ENCODE peak calls at places on chromosomes 4 and X, in nine cellular contexts. One of them, this sample, is unnamed.

GRCh38 chrX:17500145-17500579 is 125.2 kb downstream of the NHS start:
- DNase-seq in Panc1: no peak
- DNase-seq in NCI-H2029: peak
- DNase-seq in PC-3: peak
- DNase-seq in right lobe of liver: no peak
- DNase-seq in posterior cingulate gyrus: no peak
- DNase-seq in EL: peak
- DNase-seq in KG1: no peak
- DNase-seq in amniotic stem cell: no peak
- DNase-seq in this sample: no peak

GRCh38 chr4:74536557-74536956 is 91.6 kb downstream of the AREG start:
- DNase-seq in Panc1: no peak
- DNase-seq in NCI-H2029: no peak
- DNase-seq in PC-3: peak
- DNase-seq in right lobe of liver: no peak
- DNase-seq in posterior cingulate gyrus: no peak
- DNase-seq in EL: no peak
- DNase-seq in KG1: no peak
- DNase-seq in amniotic stem cell: no peak
- DNase-seq in this sample: no peak

GRCh38 chrX:147476008-147476407 is 435.7 kb upstream of the FMR1 start:
- DNase-seq in Panc1: no peak
- DNase-seq in NCI-H2029: no peak
- DNase-seq in PC-3: peak
- DNase-seq in right lobe of liver: no peak
- DNase-seq in posterior cingulate gyrus: no peak
- DNase-seq in EL: no peak
- DNase-seq in KG1: peak
- DNase-seq in amniotic stem cell: no peak
- DNase-seq in this sample: no peak

GRCh38 chr4:110198472-110199419 is at the start of gene ELOVL6:
- DNase-seq in Panc1: no peak
- DNase-seq in NCI-H2029: peak
- DNase-seq in PC-3: peak
- DNase-seq in right lobe of liver: peak
- DNase-seq in posterior cingulate gyrus: peak
- DNase-seq in EL: peak
- DNase-seq in KG1: peak
- DNase-seq in amniotic stem cell: peak
- DNase-seq in this sample: peak

GRCh38 chr4:117481742-117482141 is 396.4 kb upstream of the TRAM1L1 start:
- DNase-seq in Panc1: no peak
- DNase-seq in NCI-H2029: no peak
- DNase-seq in PC-3: no peak
- DNase-seq in right lobe of liver: no peak
- DNase-seq in posterior cingulate gyrus: no peak
- DNase-seq in EL: no peak
- DNase-seq in KG1: no peak
- DNase-seq in amniotic stem cell: no peak
- DNase-seq in this sample: no peak

GRCh38 chr4:183099537-183100297 is 660 bp downstream of the WWC2 start:
- DNase-seq in Panc1: no peak
- DNase-seq in NCI-H2029: no peak
- DNase-seq in PC-3: peak
- DNase-seq in right lobe of liver: peak
- DNase-seq in posterior cingulate gyrus: peak
- DNase-seq in EL: peak
- DNase-seq in KG1: no peak
- DNase-seq in amniotic stem cell: no peak
- DNase-seq in this sample: peak

GRCh38 chrX:70138622-70139021 is 5.4 kb downstream of the IGBP1 start:
- DNase-seq in Panc1: no peak
- DNase-seq in NCI-H2029: no peak
- DNase-seq in PC-3: peak
- DNase-seq in right lobe of liver: no peak
- DNase-seq in posterior cingulate gyrus: no peak
- DNase-seq in EL: no peak
- DNase-seq in KG1: no peak
- DNase-seq in amniotic stem cell: no peak
- DNase-seq in this sample: no peak

GRCh38 chr4:76590847-76591281 is 155.8 kb downstream of the SHROOM3 start:
- DNase-seq in Panc1: no peak
- DNase-seq in NCI-H2029: no peak
- DNase-seq in PC-3: no peak
- DNase-seq in right lobe of liver: no peak
- DNase-seq in posterior cingulate gyrus: no peak
- DNase-seq in EL: peak
- DNase-seq in KG1: no peak
- DNase-seq in amniotic stem cell: peak
- DNase-seq in this sample: no peak

GRCh38 chrX:10486373-10486772 is 134.0 kb downstream of the MID1 start:
- DNase-seq in Panc1: no peak
- DNase-seq in NCI-H2029: no peak
- DNase-seq in PC-3: peak
- DNase-seq in right lobe of liver: no peak
- DNase-seq in posterior cingulate gyrus: no peak
- DNase-seq in EL: peak
- DNase-seq in KG1: no peak
- DNase-seq in amniotic stem cell: peak
- DNase-seq in this sample: no peak

This sample was measured in sciatic nerve.